ENCODE peak calls at places on chromosome 3, in eight cellular contexts. J, C, I, P, G, H, Y and Z are unnamed samples.

GRCh38 chr3:23442598-23443383 is 239.7 kb downstream of the UBE2E2 start:
- DNase-seq in H (peak), J (no peak), G (no peak), P (no peak), C (no peak), I (no peak), Y (no peak), Z (peak)

GRCh38 chr3:186425788-186426730 is 64.0 kb upstream of the DGKG start:
- DNase-seq in Y (no peak), H (no peak), I (no peak), C (no peak), G (no peak), J (no peak), P (no peak), Z (no peak)

GRCh38 chr3:177211503-177212277 is 14.4 kb upstream of the TBL1XR1 start:
- DNase-seq in P (no peak), Y (no peak), G (no peak), J (no peak), H (no peak), C (no peak), I (no peak), Z (no peak)

GRCh38 chr3:83738202-83738601 is 1220.6 kb upstream of the CADM2 start:
- DNase-seq in P (no peak), H (no peak), C (no peak), I (no peak), Y (no peak), G (no peak), J (no peak), Z (no peak)

GRCh38 chr3:31533169-31533870 is 595 bp downstream of the STT3B start:
- DNase-seq in J (peak), C (peak), H (peak), G (peak), P (peak), I (no peak), Y (peak), Z (peak)

GRCh38 chr3:69009559-69010410 is 3.7 kb downstream of the EOGT start:
- DNase-seq in Y (no peak), C (no peak), G (no peak), J (no peak), H (no peak), I (no peak), P (no peak), Z (no peak)

GRCh38 chr3:129556890-129557736 is 14.1 kb downstream of the H1-8 start:
- DNase-seq in P (no peak), J (peak), C (no peak), H (no peak), I (no peak), G (no peak), Y (no peak), Z (no peak)

GRCh38 chr3:49813497-49814174 is at the start of gene UBA7:
- DNase-seq in H (peak), C (peak), G (no peak), Y (no peak), J (no peak), P (peak), I (peak), Z (peak)

GRCh38 chr3:132180337-132180791 is 136.8 kb upstream of the ACP3 start:
- DNase-seq in G (peak), C (no peak), P (peak), Y (no peak), J (no peak), H (peak), I (peak), Z (peak)

GRCh38 chr3:52333869-52334557 is 17.9 kb downstream of the DNAH1 start:
- DNase-seq in J (no peak), I (no peak), H (no peak), G (no peak), C (no peak), Y (no peak), P (no peak), Z (no peak)

GRCh38 chr3:8824238-8824637 is 54.8 kb upstream of the OXTR start:
- DNase-seq in J (no peak), Y (no peak), C (no peak), I (no peak), H (no peak), P (no peak), G (no peak), Z (no peak)

GRCh38 chr3:101998256-101998926 is 149.1 kb downstream of the NFKBIZ start:
- DNase-seq in H (no peak), P (no peak), J (no peak), C (no peak), Y (no peak), G (no peak), I (no peak), Z (no peak)

GRCh38 chr3:39067286-39067685 is 15.5 kb downstream of the WDR48 start:
- DNase-seq in G (no peak), I (no peak), H (no peak), J (no peak), P (no peak), Y (no peak), C (no peak), Z (no peak)

GRCh38 chr3:186525369-186526255 is 18.6 kb downstream of the CRYGS start:
- DNase-seq in G (no peak), C (no peak), H (no peak), J (no peak), I (no peak), P (no peak), Y (no peak), Z (no peak)

GRCh38 chr3:31634485-31634884 is 101.8 kb downstream of the STT3B start:
- DNase-seq in H (no peak), G (no peak), I (no peak), C (no peak), J (no peak), P (no peak), Y (no peak), Z (no peak)

GRCh38 chr3:166575166-166575565 is 737.9 kb upstream of the BCHE start:
- DNase-seq in C (no peak), J (no peak), G (no peak), I (no peak), Y (no peak), H (no peak), P (no peak), Z (no peak)

GRCh38 chr3:60757724-60758123 is 493.5 kb downstream of the FHIT start:
- DNase-seq in P (no peak), Y (no peak), G (no peak), J (no peak), I (no peak), H (no peak), C (no peak), Z (no peak)

GRCh38 chr3:157145566-157145965 is 14.4 kb downstream of the CCNL1 start:
- DNase-seq in P (no peak), H (no peak), I (no peak), G (no peak), J (no peak), C (no peak), Y (no peak), Z (no peak)

GRCh38 chr3:14436954-14437281 is 34.5 kb downstream of the SLC6A6 start:
- DNase-seq in Y (no peak), G (no peak), I (no peak), C (no peak), P (no peak), H (no peak), J (no peak), Z (no peak)

GRCh38 chr3:40780801-40781406 is 256.1 kb downstream of the ZNF621 start:
- DNase-seq in J (peak), P (no peak), C (peak), G (peak), I (no peak), Y (peak), H (no peak), Z (no peak)

GRCh38 chr3:194906229-194906629 is 220.5 kb downstream of the FAM43A start:
- DNase-seq in Y (no peak), G (no peak), P (no peak), C (no peak), I (no peak), J (no peak), H (no peak), Z (no peak)

GRCh38 chr3:134373942-134374790 is at the start of gene AMOTL2:
- DNase-seq in P (no peak), C (peak), H (no peak), J (peak), I (peak), Y (peak), G (peak), Z (peak)

GRCh38 chr3:31873254-31873653 is 107.8 kb downstream of the OSBPL10 start:
- DNase-seq in G (no peak), Y (no peak), H (no peak), J (no peak), C (no peak), P (no peak), I (no peak), Z (no peak)

GRCh38 chr3:158792709-158793108 is 9.1 kb upstream of the MFSD1 start:
- DNase-seq in J (no peak), I (peak), H (no peak), G (no peak), C (no peak), Y (no peak), P (no peak), Z (no peak)

GRCh38 chr3:172321035-172321434 is 127.2 kb downstream of the GHSR start:
- DNase-seq in Y (no peak), H (no peak), P (no peak), C (no peak), G (no peak), J (no peak), I (no peak), Z (no peak)

GRCh38 chr3:42749025-42749752 is 23.9 kb downstream of the CCDC13 start:
- DNase-seq in C (no peak), P (no peak), I (no peak), J (peak), Y (no peak), H (no peak), G (no peak), Z (no peak)

GRCh38 chr3:100634493-100635272 is 25.3 kb downstream of the ADGRG7 start:
- DNase-seq in G (no peak), H (peak), I (no peak), J (no peak), Y (peak), P (no peak), C (peak), Z (peak)

GRCh38 chr3:54663558-54664114 is 264.2 kb downstream of the LRTM1 start:
- DNase-seq in H (no peak), G (no peak), C (no peak), I (no peak), Y (no peak), J (no peak), P (no peak), Z (no peak)

GRCh38 chr3:30399394-30400181 is 206.8 kb upstream of the TGFBR2 start:
- DNase-seq in I (no peak), J (no peak), C (no peak), Y (no peak), G (no peak), P (no peak), H (no peak), Z (no peak)

GRCh38 chr3:117036259-117036799 is 326.8 kb downstream of the TUSC7 start:
- DNase-seq in J (no peak), I (no peak), P (no peak), Y (no peak), C (no peak), G (no peak), H (no peak), Z (no peak)

GRCh38 chr3:37198996-37199395 is 24.6 kb upstream of the LRRFIP2 start:
- DNase-seq in C (no peak), P (no peak), I (no peak), H (no peak), J (no peak), G (no peak), Y (no peak), Z (no peak)

GRCh38 chr3:14521611-14522010 is 18.5 kb downstream of the GRIP2 start:
- DNase-seq in J (peak), C (peak), I (no peak), Y (peak), H (no peak), G (no peak), P (no peak), Z (no peak)

GRCh38 chr3:69353492-69353891 is 32.4 kb downstream of the FRMD4B start:
- DNase-seq in J (no peak), I (no peak), Y (no peak), G (no peak), P (no peak), H (no peak), C (no peak), Z (no peak)